ENCODE peak calls at places on chromosomes 16 and 17, in ten cellular contexts. One of them, this sample, is unnamed.
A peak's percentile ranks its signal among the peaks of the same experiment; 100 is the strongest.

GRCh38 chr16:12362482-12363458 is 386.2 kb downstream of the SNX29 start:
- DNase-seq in tibial nerve: peak; percentile 9
- DNase-seq in NB4: no peak
- DNase-seq in mesendoderm: no peak
- DNase-seq in iPS DF 6.9: no peak
- DNase-seq in psoas muscle: peak; percentile 72
- DNase-seq in left ventricle myocardium inferior: peak; percentile 48
- DNase-seq in H1: no peak
- DNase-seq in uterus: peak; percentile 61
- DNase-seq in GM12865: no peak
- DNase-seq in this sample: no peak

GRCh38 chr16:261031-261691 is 14.6 kb downstream of the RGS11 start:
- DNase-seq in H1: no peak
- DNase-seq in NB4: no peak
- DNase-seq in mesendoderm: no peak
- DNase-seq in uterus: no peak
- DNase-seq in psoas muscle: no peak
- DNase-seq in left ventricle myocardium inferior: no peak
- DNase-seq in iPS DF 6.9: no peak
- DNase-seq in tibial nerve: no peak
- DNase-seq in GM12865: no peak
- DNase-seq in this sample: no peak

GRCh38 chr17:9177212-9177611 is 155.9 kb downstream of the NTN1 start:
- DNase-seq in mesendoderm: no peak
- DNase-seq in NB4: no peak
- DNase-seq in psoas muscle: no peak
- DNase-seq in uterus: peak; percentile 23
- DNase-seq in iPS DF 6.9: no peak
- DNase-seq in left ventricle myocardium inferior: peak; percentile 26
- DNase-seq in H1: no peak
- DNase-seq in tibial nerve: peak; percentile 56
- DNase-seq in GM12865: no peak
- DNase-seq in this sample: no peak

GRCh38 chr17:80793851-80794267 is 197.8 kb upstream of the CHMP6 start:
- DNase-seq in left ventricle myocardium inferior: no peak
- DNase-seq in iPS DF 6.9: no peak
- DNase-seq in uterus: no peak
- DNase-seq in H1: no peak
- DNase-seq in tibial nerve: no peak
- DNase-seq in NB4: no peak
- DNase-seq in GM12865: no peak
- DNase-seq in mesendoderm: no peak
- DNase-seq in psoas muscle: no peak
- DNase-seq in this sample: no peak

GRCh38 chr17:39525801-39526506 is 64.7 kb downstream of the CDK12 start:
- DNase-seq in uterus: no peak
- DNase-seq in GM12865: no peak
- DNase-seq in NB4: no peak
- DNase-seq in iPS DF 6.9: no peak
- DNase-seq in mesendoderm: no peak
- DNase-seq in H1: no peak
- DNase-seq in left ventricle myocardium inferior: no peak
- DNase-seq in psoas muscle: no peak
- DNase-seq in tibial nerve: no peak
- DNase-seq in this sample: no peak

GRCh38 chr16:28623172-28623711 is 13.4 kb upstream of the SULT1A1 start:
- DNase-seq in uterus: no peak
- DNase-seq in NB4: peak; percentile 78
- DNase-seq in mesendoderm: no peak
- DNase-seq in tibial nerve: no peak
- DNase-seq in iPS DF 6.9: no peak
- DNase-seq in psoas muscle: peak; percentile 45
- DNase-seq in H1: no peak
- DNase-seq in left ventricle myocardium inferior: peak; percentile 37
- DNase-seq in GM12865: peak; percentile 39
- DNase-seq in this sample: no peak

GRCh38 chr17:41710472-41711090 is 1.6 kb upstream of the GAST start:
- DNase-seq in uterus: no peak
- DNase-seq in left ventricle myocardium inferior: no peak
- DNase-seq in GM12865: no peak
- DNase-seq in iPS DF 6.9: no peak
- DNase-seq in mesendoderm: no peak
- DNase-seq in psoas muscle: no peak
- DNase-seq in H1: no peak
- DNase-seq in NB4: peak; percentile 66
- DNase-seq in tibial nerve: no peak
- DNase-seq in this sample: peak; percentile 73

GRCh38 chr16:75801307-75801706 is 75.0 kb upstream of the CPHXL start:
- DNase-seq in tibial nerve: no peak
- DNase-seq in NB4: peak; percentile 4
- DNase-seq in mesendoderm: no peak
- DNase-seq in left ventricle myocardium inferior: no peak
- DNase-seq in H1: no peak
- DNase-seq in iPS DF 6.9: no peak
- DNase-seq in uterus: no peak
- DNase-seq in psoas muscle: no peak
- DNase-seq in GM12865: no peak
- DNase-seq in this sample: no peak

GRCh38 chr17:4073983-4074830 is 68.6 kb downstream of the ZZEF1 start:
- DNase-seq in psoas muscle: peak; percentile 35
- DNase-seq in NB4: peak; percentile 46
- DNase-seq in GM12865: peak; percentile 95
- DNase-seq in left ventricle myocardium inferior: no peak
- DNase-seq in iPS DF 6.9: no peak
- DNase-seq in mesendoderm: no peak
- DNase-seq in uterus: no peak
- DNase-seq in H1: no peak
- DNase-seq in tibial nerve: no peak
- DNase-seq in this sample: no peak

GRCh38 chr17:65558311-65558682 is 3.2 kb downstream of the AXIN2 start:
- DNase-seq in uterus: no peak
- DNase-seq in iPS DF 6.9: no peak
- DNase-seq in mesendoderm: no peak
- DNase-seq in GM12865: no peak
- DNase-seq in H1: no peak
- DNase-seq in psoas muscle: no peak
- DNase-seq in tibial nerve: no peak
- DNase-seq in NB4: no peak
- DNase-seq in left ventricle myocardium inferior: no peak
- DNase-seq in this sample: no peak

GRCh38 chr17:65556910-65557348 is 4.5 kb downstream of the AXIN2 start:
- DNase-seq in GM12865: no peak
- DNase-seq in left ventricle myocardium inferior: no peak
- DNase-seq in psoas muscle: no peak
- DNase-seq in uterus: no peak
- DNase-seq in NB4: no peak
- DNase-seq in tibial nerve: no peak
- DNase-seq in mesendoderm: no peak
- DNase-seq in H1: no peak
- DNase-seq in iPS DF 6.9: no peak
- DNase-seq in this sample: no peak

GRCh38 chr17:65557349-65558310 is 3.8 kb downstream of the AXIN2 start:
- DNase-seq in mesendoderm: no peak
- DNase-seq in uterus: no peak
- DNase-seq in NB4: no peak
- DNase-seq in left ventricle myocardium inferior: no peak
- DNase-seq in iPS DF 6.9: no peak
- DNase-seq in psoas muscle: no peak
- DNase-seq in GM12865: no peak
- DNase-seq in tibial nerve: no peak
- DNase-seq in H1: no peak
- DNase-seq in this sample: no peak

GRCh38 chr17:65554568-65555223 is 6.8 kb downstream of the AXIN2 start:
- DNase-seq in tibial nerve: no peak
- DNase-seq in mesendoderm: no peak
- DNase-seq in H1: no peak
- DNase-seq in NB4: no peak
- DNase-seq in psoas muscle: no peak
- DNase-seq in left ventricle myocardium inferior: peak; percentile 61
- DNase-seq in iPS DF 6.9: no peak
- DNase-seq in uterus: peak; percentile 52
- DNase-seq in GM12865: no peak
- DNase-seq in this sample: no peak

DNA sequence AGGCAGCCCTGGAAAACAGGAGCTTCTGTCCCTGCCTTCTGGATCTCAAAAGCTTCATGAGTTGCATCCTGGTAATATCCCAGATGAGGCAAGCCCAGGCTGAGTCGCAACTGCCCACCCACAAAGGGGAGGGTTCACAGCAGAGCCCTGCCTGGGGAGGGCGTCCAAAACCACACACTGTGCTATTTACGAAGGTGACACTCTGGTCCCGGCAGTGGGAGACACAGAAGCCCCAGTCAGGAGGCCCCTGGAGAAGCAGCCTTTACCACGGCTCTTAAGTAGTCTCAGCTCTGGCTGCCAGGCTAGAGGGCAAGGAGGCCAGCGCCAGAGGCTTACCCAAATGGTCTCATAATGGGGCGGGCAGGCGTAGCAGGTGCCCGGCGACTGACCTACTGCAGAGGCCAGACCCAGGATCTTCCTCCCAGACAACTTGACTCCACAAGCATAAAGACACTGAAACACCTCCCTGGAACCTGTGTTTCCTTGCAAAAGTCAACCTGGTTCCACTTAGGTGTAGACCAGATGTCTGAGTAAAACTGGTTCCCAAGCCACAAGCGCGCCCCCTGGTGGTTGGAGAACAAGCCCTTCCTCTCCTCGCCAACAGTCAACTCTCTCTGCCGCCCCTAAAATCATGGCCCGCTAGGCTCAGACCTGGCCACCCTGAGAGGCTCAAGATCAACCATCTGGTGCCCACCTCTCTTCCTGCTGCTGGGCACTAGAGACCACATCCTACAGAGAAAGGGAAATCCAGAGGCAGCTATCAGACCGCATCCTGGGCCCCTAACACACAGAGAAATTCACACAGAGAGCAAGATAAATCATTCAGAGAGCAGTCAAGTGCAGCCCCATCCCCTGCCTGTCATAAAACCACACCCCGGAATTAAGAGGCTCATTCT is 5.2 kb downstream of the AXIN2 start:
- DNase-seq in iPS DF 6.9: peak; percentile 67
- DNase-seq in uterus: peak; percentile 79
- DNase-seq in mesendoderm: peak; percentile 90
- DNase-seq in psoas muscle: peak; percentile 81
- DNase-seq in NB4: peak; percentile 67
- DNase-seq in GM12865: peak; percentile 86
- DNase-seq in H1: peak; percentile 96
- DNase-seq in left ventricle myocardium inferior: peak; percentile 75
- DNase-seq in tibial nerve: peak; percentile 80
- DNase-seq in this sample: no peak
- H3K4me3 ChIP-seq in iPS DF 6.9: no peak overlapping the region
- H3K4me3 ChIP-seq in uterus: no peak overlapping the region
- H3K4me3 ChIP-seq in mesendoderm: no peak overlapping the region
- H3K4me3 ChIP-seq in psoas muscle: no peak overlapping the region
- H3K4me3 ChIP-seq in NB4: no peak overlapping the region
- H3K4me3 ChIP-seq in GM12865: no peak overlapping the region
- H3K4me3 ChIP-seq in H1: peak overlapping the region; percentile 90
- H3K4me3 ChIP-seq in left ventricle myocardium inferior: no peak overlapping the region
- H3K4me3 ChIP-seq in tibial nerve: no peak overlapping the region
- H3K4me3 ChIP-seq in this sample: no peak overlapping the region

GRCh38 chr16:83995756-83996155 is 27.7 kb downstream of the NECAB2 start:
- DNase-seq in H1: peak; percentile 82
- DNase-seq in iPS DF 6.9: peak; percentile 25
- DNase-seq in tibial nerve: no peak
- DNase-seq in left ventricle myocardium inferior: peak; percentile 29
- DNase-seq in uterus: no peak
- DNase-seq in mesendoderm: peak; percentile 88
- DNase-seq in GM12865: peak; percentile 10
- DNase-seq in NB4: no peak
- DNase-seq in psoas muscle: no peak
- DNase-seq in this sample: no peak
- H3K4me3 ChIP-seq in H1: no peak overlapping the region
- H3K4me3 ChIP-seq in iPS DF 6.9: no peak overlapping the region
- H3K4me3 ChIP-seq in tibial nerve: no peak overlapping the region
- H3K4me3 ChIP-seq in left ventricle myocardium inferior: no peak overlapping the region
- H3K4me3 ChIP-seq in uterus: no peak overlapping the region
- H3K4me3 ChIP-seq in mesendoderm: no peak overlapping the region
- H3K4me3 ChIP-seq in GM12865: no peak overlapping the region
- H3K4me3 ChIP-seq in NB4: no peak overlapping the region
- H3K4me3 ChIP-seq in psoas muscle: no peak overlapping the region
- H3K4me3 ChIP-seq in this sample: no peak overlapping the region

DNA sequence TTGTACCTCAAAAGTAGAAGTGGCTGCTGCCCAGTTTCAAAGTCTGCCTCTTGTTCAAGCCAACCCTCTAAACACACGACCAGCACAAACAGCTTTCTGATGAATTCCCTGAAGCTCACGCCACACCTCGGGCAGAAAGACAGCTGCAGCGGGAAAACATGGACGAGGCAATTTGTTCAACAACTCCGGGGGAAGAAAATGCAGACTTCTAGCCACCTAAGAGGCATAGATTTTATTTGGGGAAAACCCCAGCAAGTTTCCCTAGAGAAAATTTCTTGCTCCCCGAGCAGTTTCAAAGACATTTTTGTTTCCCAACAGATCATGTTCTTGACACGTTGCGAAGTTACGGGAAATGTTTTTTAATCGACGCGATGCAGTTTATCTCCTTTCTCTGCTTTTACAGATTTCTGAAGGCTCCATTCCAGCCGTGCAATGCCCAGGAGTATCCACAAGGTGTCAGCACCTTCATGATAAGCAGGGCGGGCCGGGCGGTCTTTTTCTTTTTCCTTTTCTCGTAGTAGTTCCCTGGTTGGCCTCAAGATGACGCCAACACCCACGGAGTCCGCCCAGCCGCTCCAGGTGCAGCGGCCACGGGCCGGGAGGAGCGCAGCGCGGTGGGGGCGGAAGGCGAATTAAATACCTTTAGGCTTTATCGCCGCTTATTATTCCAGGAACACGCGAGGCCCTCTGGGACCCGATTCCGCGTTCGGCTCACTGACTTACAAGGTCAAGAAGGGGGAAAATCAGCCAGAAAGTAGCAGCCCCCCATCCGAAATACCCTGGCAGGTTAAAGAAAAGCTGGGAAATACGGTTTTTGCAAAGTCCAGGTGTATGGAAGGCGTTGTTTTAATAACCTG is 2.9 kb upstream of the FOXC2 start:
- DNase-seq in GM12865: peak; percentile 90
- DNase-seq in left ventricle myocardium inferior: peak; percentile 86
- DNase-seq in NB4: peak; percentile 89
- DNase-seq in H1: peak; percentile 95
- DNase-seq in tibial nerve: peak; percentile 99
- DNase-seq in uterus: peak; percentile 83
- DNase-seq in mesendoderm: peak; percentile 86
- DNase-seq in iPS DF 6.9: no peak
- DNase-seq in psoas muscle: peak; percentile 82
- DNase-seq in this sample: peak; percentile 67
- H3K4me3 ChIP-seq in GM12865: no peak overlapping the region
- H3K4me3 ChIP-seq in left ventricle myocardium inferior: peak overlapping the region; percentile 42
- H3K4me3 ChIP-seq in NB4: peak overlapping the region; percentile 32
- H3K4me3 ChIP-seq in H1: no peak overlapping the region
- H3K4me3 ChIP-seq in tibial nerve: no peak overlapping the region
- H3K4me3 ChIP-seq in uterus: no peak overlapping the region
- H3K4me3 ChIP-seq in mesendoderm: no peak overlapping the region
- H3K4me3 ChIP-seq in iPS DF 6.9: no peak overlapping the region
- H3K4me3 ChIP-seq in psoas muscle: peak overlapping the region; percentile 20
- H3K4me3 ChIP-seq in this sample: peak overlapping the region; percentile 41

GRCh38 chr16:49859139-49859947 is 3.4 kb upstream of the ZNF423 start:
- DNase-seq in GM12865: no peak
- DNase-seq in iPS DF 6.9: no peak
- DNase-seq in uterus: peak; percentile 77
- DNase-seq in psoas muscle: peak; percentile 61
- DNase-seq in left ventricle myocardium inferior: peak; percentile 78
- DNase-seq in tibial nerve: no peak
- DNase-seq in mesendoderm: no peak
- DNase-seq in H1: no peak
- DNase-seq in NB4: peak; percentile 33
- DNase-seq in this sample: no peak
- H3K4me3 ChIP-seq in GM12865: peak overlapping the region; percentile 15
- H3K4me3 ChIP-seq in iPS DF 6.9: peak overlapping the region; percentile 76
- H3K4me3 ChIP-seq in uterus: peak overlapping the region; percentile 75
- H3K4me3 ChIP-seq in psoas muscle: peak overlapping the region; percentile 74
- H3K4me3 ChIP-seq in left ventricle myocardium inferior: peak overlapping the region; percentile 87
- H3K4me3 ChIP-seq in tibial nerve: peak overlapping the region; percentile 57
- H3K4me3 ChIP-seq in mesendoderm: peak overlapping the region; percentile 25
- H3K4me3 ChIP-seq in H1: peak overlapping the region; percentile 53
- H3K4me3 ChIP-seq in NB4: no peak overlapping the region
- H3K4me3 ChIP-seq in this sample: peak overlapping the region; percentile 39

This sample was measured in skeletal muscle cell.